ENCODE peak calls at places on chromosomes 3 and 15, in five cellular contexts. E is mesendoderm, V is ascending aorta, J is endodermal cell, H is Peyer's patch. O is an unnamed sample.

GRCh38 chr3:42063886-42064285 is 27.3 kb upstream of the TRAK1 start:
- DNase-seq in E (no peak), V (no peak), J (no peak), H (no peak), O (no peak)

GRCh38 chr3:4741404-4742307 is 237.6 kb upstream of the BHLHE40 start:
- DNase-seq in E (peak; percentile 26), V (peak; percentile 41), J (no peak), H (peak; percentile 70), O (no peak)

GRCh38 chr3:23915537-23916108 is 1.2 kb downstream of the NKIRAS1 start:
- DNase-seq in E (no peak), V (no peak), J (no peak), H (no peak), O (no peak)

GRCh38 chr15:90028376-90028775 is 27.3 kb downstream of the ZNF710 start:
- DNase-seq in E (no peak), V (no peak), J (no peak), H (peak; percentile 28), O (no peak)

GRCh38 chr15:88894348-88894818 is 961 bp downstream of the HAPLN3 start:
- DNase-seq in E (peak; percentile 88), V (no peak), J (peak; percentile 97), H (peak; percentile 83), O (peak; percentile 84)

GRCh38 chr15:96343529-96344072 is 13.1 kb downstream of the NR2F2 start:
- DNase-seq in E (no peak), V (no peak), J (peak; percentile 76), H (peak; percentile 51), O (no peak)

GRCh38 chr3:171461087-171461917 is 1.1 kb upstream of the TNIK start:
- DNase-seq in E (peak; percentile 76), V (no peak), J (no peak), H (peak; percentile 67), O (no peak)

GRCh38 chr15:77384086-77384485 is 35.8 kb downstream of the PEAK1 start:
- DNase-seq in E (no peak), V (no peak), J (no peak), H (no peak), O (no peak)

DNA sequence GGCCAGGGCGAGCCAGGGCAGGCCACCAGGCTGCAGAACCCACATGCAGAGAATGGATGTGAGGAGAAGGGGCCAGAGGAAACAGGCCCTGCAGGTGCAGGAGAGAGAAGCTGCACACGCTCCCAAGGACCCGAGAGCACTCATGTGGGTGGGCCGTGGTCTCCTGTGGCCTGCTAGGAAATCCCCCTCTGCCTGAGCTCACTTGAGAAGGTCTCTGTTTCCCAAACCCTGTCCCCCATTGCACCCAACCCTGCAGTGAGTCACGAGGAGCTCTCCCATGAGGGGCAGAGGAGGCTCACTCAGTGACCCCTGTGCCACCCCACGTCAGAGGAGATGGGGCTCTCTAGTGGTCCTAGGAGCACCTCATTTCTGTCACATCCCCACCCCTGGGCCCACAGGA is 111.1 kb downstream of the KLF13 start:
- DNase-seq in E (no peak), V (no peak), J (no peak), H (no peak), O (no peak)
- H3K4me1 ChIP-seq in E (no peaks in the 10 kb centered on the region), V (peaks cover 32% of the 10 kb centered on the region), J (no peaks in the 10 kb centered on the region), H (no peaks in the 10 kb centered on the region), O (peaks cover 57% of the 10 kb centered on the region)

DNA sequence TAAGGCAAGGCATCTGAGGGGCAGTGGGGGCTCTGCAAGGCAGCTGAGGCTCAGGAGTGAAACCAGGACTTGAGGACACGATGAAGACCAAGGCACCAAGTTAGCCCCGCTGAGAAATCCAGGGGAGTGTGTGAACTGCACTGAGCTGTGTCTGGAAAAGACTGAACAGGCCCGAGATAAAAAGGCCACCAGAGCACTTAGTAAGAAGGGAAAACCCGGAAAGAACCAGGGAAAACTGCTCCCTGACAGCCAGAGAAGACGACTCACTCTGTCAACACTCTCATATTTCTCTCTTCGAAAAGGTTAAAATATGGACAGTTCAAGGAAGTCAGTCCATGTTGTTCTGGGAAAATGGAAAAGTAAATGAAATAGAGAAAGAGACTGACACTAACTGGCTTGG is 109.0 kb downstream of the SEC22A start:
- DNase-seq in E (no peak), V (no peak), J (no peak), H (no peak), O (no peak)
- H3K4me1 ChIP-seq in E (peaks cover 7% of the 10 kb centered on the region), V (peaks cover 4% of the 10 kb centered on the region), J (no peaks in the 10 kb centered on the region), H (no peaks in the 10 kb centered on the region), O (no peaks in the 10 kb centered on the region)

GRCh38 chr3:58167431-58168351 is 43.1 kb downstream of the DNASE1L3 start:
- DNase-seq in E (peak; percentile 76), V (peak; percentile 36), J (peak; percentile 93), H (peak; percentile 81), O (no peak)
- H3K4me1 ChIP-seq in E (peaks cover 4% of the 10 kb centered on the region), V (peaks cover 41% of the 10 kb centered on the region), J (peaks cover 28% of the 10 kb centered on the region), H (no peaks in the 10 kb centered on the region), O (peaks cover 27% of the 10 kb centered on the region)

DNA sequence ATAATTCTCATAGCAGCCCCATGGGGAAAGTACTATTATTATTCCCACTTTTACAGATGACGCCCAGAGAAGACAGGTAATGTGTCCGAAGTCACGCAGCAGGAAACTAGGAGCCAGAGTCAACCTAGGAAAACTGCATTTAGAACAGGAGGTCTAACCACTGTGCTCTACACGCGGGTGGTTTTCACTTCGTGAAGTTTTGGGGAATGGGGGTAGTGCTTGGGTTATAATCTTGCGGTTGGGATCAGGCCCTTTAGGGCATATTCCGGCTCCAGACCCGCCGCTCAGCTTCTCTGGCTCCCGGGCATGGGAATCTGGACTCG is 5.2 kb downstream of the TPM1 start:
- DNase-seq in E (no peak), V (no peak), J (no peak), H (no peak), O (no peak)
- H3K4me1 ChIP-seq in E (peaks cover 42% of the 10 kb centered on the region), V (peaks cover 45% of the 10 kb centered on the region), J (peaks cover 34% of the 10 kb centered on the region), H (no peaks in the 10 kb centered on the region), O (peaks cover 49% of the 10 kb centered on the region)

GRCh38 chr15:27043770-27044169 is 72.8 kb downstream of the GABRG3 start:
- DNase-seq in E (no peak), V (no peak), J (no peak), H (no peak), O (no peak)

GRCh38 chr15:27045796-27046195 is 74.8 kb downstream of the GABRG3 start:
- DNase-seq in E (no peak), V (no peak), J (no peak), H (no peak), O (no peak)

GRCh38 chr15:27042646-27043045 is 71.7 kb downstream of the GABRG3 start:
- DNase-seq in E (peak; percentile 58), V (no peak), J (peak; percentile 68), H (no peak), O (no peak)

GRCh38 chr15:27042230-27042629 is 71.2 kb downstream of the GABRG3 start:
- DNase-seq in E (no peak), V (no peak), J (no peak), H (no peak), O (no peak)

DNA sequence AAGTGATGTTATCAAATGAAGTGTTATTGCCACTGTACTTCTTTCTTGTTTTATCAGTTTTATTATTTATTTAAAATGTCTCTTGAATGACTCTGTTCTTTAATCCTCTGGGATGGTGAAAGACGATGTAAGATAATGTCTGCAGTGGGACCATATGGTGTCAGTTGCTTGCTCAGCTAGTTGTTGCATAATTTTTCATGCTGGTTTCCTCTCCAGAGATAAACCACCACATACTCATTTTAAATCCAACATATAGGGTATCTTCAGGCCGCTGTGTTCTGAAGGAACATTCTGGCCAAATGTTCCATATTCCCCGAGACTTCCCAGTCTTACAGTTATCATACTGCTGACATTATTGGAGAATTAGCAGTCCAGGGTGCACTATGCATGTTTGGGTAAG is 75.9 kb downstream of the GABRG3 start:
- DNase-seq in E (no peak), V (no peak), J (no peak), H (no peak), O (no peak)
- H3K4me1 ChIP-seq in E (no peaks in the 10 kb centered on the region), V (no peaks in the 10 kb centered on the region), J (peaks cover 3% of the 10 kb centered on the region), H (no peaks in the 10 kb centered on the region), O (no peaks in the 10 kb centered on the region)